ENCODE peak calls at places on chromosome 6, in four cellular contexts. One of them, this sample, is unnamed.

GRCh38 chr6:53410508-53411258 is 61.9 kb upstream of the ELOVL5 start:
- DNase-seq in mesendoderm: peak; percentile 52
- DNase-seq in K562: peak; percentile 74
- DNase-seq in neural progenitor cell: no peak
- DNase-seq in this sample: no peak

GRCh38 chr6:144145546-144145945 is 4.8 kb upstream of the STX11 start:
- DNase-seq in mesendoderm: no peak
- DNase-seq in K562: no peak
- DNase-seq in neural progenitor cell: no peak
- DNase-seq in this sample: no peak

GRCh38 chr6:149128489-149129145 is 188.9 kb upstream of the TAB2 start:
- DNase-seq in mesendoderm: peak; percentile 11
- DNase-seq in K562: peak; percentile 94
- DNase-seq in neural progenitor cell: no peak
- DNase-seq in this sample: no peak

GRCh38 chr6:104855507-104855906 is 4.2 kb downstream of the HACE1 start:
- DNase-seq in mesendoderm: no peak
- DNase-seq in K562: no peak
- DNase-seq in neural progenitor cell: no peak
- DNase-seq in this sample: no peak

GRCh38 chr6:118739976-118740771 is 88.8 kb upstream of the CEP85L start:
- DNase-seq in mesendoderm: no peak
- DNase-seq in K562: peak; percentile 45
- DNase-seq in neural progenitor cell: no peak
- DNase-seq in this sample: peak; percentile 26

GRCh38 chr6:15464211-15464725 is 198.6 kb downstream of the DTNBP1 start:
- DNase-seq in mesendoderm: peak; percentile 52
- DNase-seq in K562: peak; percentile 76
- DNase-seq in neural progenitor cell: peak; percentile 55
- DNase-seq in this sample: no peak

GRCh38 chr6:98839788-98840361 is 5.5 kb downstream of the POU3F2 start:
- DNase-seq in mesendoderm: peak; percentile 68
- DNase-seq in K562: peak; percentile 44
- DNase-seq in neural progenitor cell: peak; percentile 69
- DNase-seq in this sample: no peak

GRCh38 chr6:44715925-44716324 is 328.4 kb downstream of the CDC5L start:
- DNase-seq in mesendoderm: no peak
- DNase-seq in K562: no peak
- DNase-seq in neural progenitor cell: no peak
- DNase-seq in this sample: no peak

GRCh38 chr6:134870677-134871498 is 79.0 kb downstream of the ALDH8A1 start:
- DNase-seq in mesendoderm: no peak
- DNase-seq in K562: no peak
- DNase-seq in neural progenitor cell: no peak
- DNase-seq in this sample: peak; percentile 74

GRCh38 chr6:33840064-33840926 is 36.5 kb upstream of the MLN start:
- DNase-seq in mesendoderm: peak; percentile 96
- DNase-seq in K562: peak; percentile 94
- DNase-seq in neural progenitor cell: no peak
- DNase-seq in this sample: peak; percentile 96

GRCh38 chr6:52399511-52400315 is 20.4 kb upstream of the EFHC1 start:
- DNase-seq in mesendoderm: peak; percentile 78
- DNase-seq in K562: peak; percentile 69
- DNase-seq in neural progenitor cell: peak; percentile 77
- DNase-seq in this sample: peak; percentile 57

GRCh38 chr6:44661631-44662030 is 274.1 kb downstream of the CDC5L start:
- DNase-seq in mesendoderm: no peak
- DNase-seq in K562: no peak
- DNase-seq in neural progenitor cell: no peak
- DNase-seq in this sample: no peak

GRCh38 chr6:33668914-33669313 is 42.6 kb downstream of the UQCC2 start:
- DNase-seq in mesendoderm: peak; percentile 44
- DNase-seq in K562: peak; percentile 63
- DNase-seq in neural progenitor cell: no peak
- DNase-seq in this sample: peak; percentile 88

GRCh38 chr6:106783631-106784566 is 154.5 kb downstream of the QRSL1 start:
- DNase-seq in mesendoderm: peak; percentile 34
- DNase-seq in K562: no peak
- DNase-seq in neural progenitor cell: no peak
- DNase-seq in this sample: peak; percentile 77

GRCh38 chr6:37258716-37259115 is 772 bp upstream of the TMEM217 start:
- DNase-seq in mesendoderm: no peak
- DNase-seq in K562: no peak
- DNase-seq in neural progenitor cell: no peak
- DNase-seq in this sample: no peak
- H3K4me1 ChIP-seq in mesendoderm: no peaks in the 10 kb centered on the region
- H3K4me1 ChIP-seq in K562: peaks cover 7% of the 10 kb centered on the region
- H3K4me1 ChIP-seq in neural progenitor cell: no peaks in the 10 kb centered on the region
- H3K4me1 ChIP-seq in this sample: peaks cover 15% of the 10 kb centered on the region

GRCh38 chr6:157539421-157539822 is 158.4 kb downstream of the ZDHHC14 start:
- DNase-seq in mesendoderm: no peak
- DNase-seq in K562: no peak
- DNase-seq in neural progenitor cell: no peak
- DNase-seq in this sample: no peak

GRCh38 chr6:157542405-157542943 is 161.5 kb downstream of the ZDHHC14 start:
- DNase-seq in mesendoderm: no peak
- DNase-seq in K562: no peak
- DNase-seq in neural progenitor cell: no peak
- DNase-seq in this sample: no peak

GRCh38 chr6:157539900-157540752 is 159.1 kb downstream of the ZDHHC14 start:
- DNase-seq in mesendoderm: no peak
- DNase-seq in K562: no peak
- DNase-seq in neural progenitor cell: no peak
- DNase-seq in this sample: no peak

GRCh38 chr6:157538698-157539097 is 157.7 kb downstream of the ZDHHC14 start:
- DNase-seq in mesendoderm: no peak
- DNase-seq in K562: no peak
- DNase-seq in neural progenitor cell: no peak
- DNase-seq in this sample: no peak

GRCh38 chr6:157541618-157542404 is 160.8 kb downstream of the ZDHHC14 start:
- DNase-seq in mesendoderm: no peak
- DNase-seq in K562: no peak
- DNase-seq in neural progenitor cell: no peak
- DNase-seq in this sample: no peak
- H3K4me1 ChIP-seq in mesendoderm: no peaks in the 10 kb centered on the region
- H3K4me1 ChIP-seq in K562: peaks cover 9% of the 10 kb centered on the region
- H3K4me1 ChIP-seq in neural progenitor cell: peaks cover 9% of the 10 kb centered on the region
- H3K4me1 ChIP-seq in this sample: no peaks in the 10 kb centered on the region

GRCh38 chr6:109478848-109479624 is 4.0 kb downstream of the ZBTB24 start:
- DNase-seq in mesendoderm: no peak
- DNase-seq in K562: no peak
- DNase-seq in neural progenitor cell: no peak
- DNase-seq in this sample: no peak

GRCh38 chr6:109478222-109478805 is 4.7 kb downstream of the ZBTB24 start:
- DNase-seq in mesendoderm: no peak
- DNase-seq in K562: no peak
- DNase-seq in neural progenitor cell: no peak
- DNase-seq in this sample: no peak

GRCh38 chr6:109475625-109476024 is 7.4 kb downstream of the ZBTB24 start:
- DNase-seq in mesendoderm: no peak
- DNase-seq in K562: no peak
- DNase-seq in neural progenitor cell: no peak
- DNase-seq in this sample: no peak

GRCh38 chr6:109477184-109477583 is 5.8 kb downstream of the ZBTB24 start:
- DNase-seq in mesendoderm: no peak
- DNase-seq in K562: no peak
- DNase-seq in neural progenitor cell: no peak
- DNase-seq in this sample: no peak

DNA sequence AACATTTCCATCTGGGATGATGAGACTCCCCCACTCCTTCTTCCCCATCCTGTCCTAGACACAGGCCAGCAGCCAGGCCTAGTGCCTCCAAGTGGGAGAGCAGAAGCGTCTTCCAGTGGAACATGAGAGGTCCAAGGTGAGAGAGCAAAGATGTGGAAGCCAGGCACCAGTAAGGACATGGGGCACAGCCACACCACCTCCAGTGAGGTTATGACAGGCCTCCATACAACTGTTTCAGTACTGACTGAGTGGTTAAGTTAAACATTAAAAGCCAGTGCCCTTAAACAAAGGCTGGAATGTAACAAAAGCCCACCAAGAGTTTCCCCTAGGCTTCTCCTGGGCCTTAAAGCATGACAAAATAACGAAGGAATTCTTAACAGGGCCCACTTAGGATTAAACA is 5.3 kb downstream of the ZBTB24 start:
- DNase-seq in mesendoderm: peak; percentile 48
- DNase-seq in K562: no peak
- DNase-seq in neural progenitor cell: peak; percentile 61
- DNase-seq in this sample: no peak
- H3K4me1 ChIP-seq in mesendoderm: peaks cover 10% of the 10 kb centered on the region
- H3K4me1 ChIP-seq in K562: peaks cover 23% of the 10 kb centered on the region
- H3K4me1 ChIP-seq in neural progenitor cell: peaks cover 52% of the 10 kb centered on the region
- H3K4me1 ChIP-seq in this sample: peaks cover 18% of the 10 kb centered on the region

GRCh38 chr6:85672623-85673022 is 29.9 kb upstream of the SYNCRIP start:
- DNase-seq in mesendoderm: no peak
- DNase-seq in K562: peak; percentile 24
- DNase-seq in neural progenitor cell: no peak
- DNase-seq in this sample: no peak

GRCh38 chr6:85669735-85670194 is 27.1 kb upstream of the SYNCRIP start:
- DNase-seq in mesendoderm: peak; percentile 63
- DNase-seq in K562: no peak
- DNase-seq in neural progenitor cell: no peak
- DNase-seq in this sample: peak; percentile 97

GRCh38 chr6:85670573-85670972 is 27.9 kb upstream of the SYNCRIP start:
- DNase-seq in mesendoderm: no peak
- DNase-seq in K562: peak; percentile 41
- DNase-seq in neural progenitor cell: no peak
- DNase-seq in this sample: no peak

GRCh38 chr6:85673198-85674139 is 30.8 kb upstream of the SYNCRIP start:
- DNase-seq in mesendoderm: no peak
- DNase-seq in K562: peak; percentile 47
- DNase-seq in neural progenitor cell: no peak
- DNase-seq in this sample: no peak

DNA sequence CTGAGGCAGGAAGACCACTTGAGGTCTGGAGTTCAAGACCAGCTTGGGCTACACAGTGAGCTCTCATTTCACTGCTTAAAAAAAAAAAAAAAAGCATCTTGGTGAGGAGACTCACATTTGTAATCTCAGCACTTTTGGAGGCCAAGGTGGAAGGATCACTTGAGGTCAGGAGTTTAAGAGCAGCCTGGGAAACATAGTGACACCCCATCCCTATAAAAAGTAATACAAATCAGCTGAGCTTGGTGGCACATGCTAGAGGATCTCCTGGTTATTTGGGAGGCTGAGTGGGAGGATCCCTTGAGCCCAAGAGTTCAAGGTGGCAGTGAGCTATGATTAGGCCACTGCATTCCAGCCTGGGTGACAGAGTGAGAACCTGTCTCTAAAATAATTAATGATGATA is 29.4 kb upstream of the SYNCRIP start:
- DNase-seq in mesendoderm: peak; percentile 53
- DNase-seq in K562: peak; percentile 31
- DNase-seq in neural progenitor cell: no peak
- DNase-seq in this sample: no peak
- H3K4me1 ChIP-seq in mesendoderm: no peaks in the 10 kb centered on the region
- H3K4me1 ChIP-seq in K562: no peaks in the 10 kb centered on the region
- H3K4me1 ChIP-seq in neural progenitor cell: peaks cover 18% of the 10 kb centered on the region
- H3K4me1 ChIP-seq in this sample: peaks cover 19% of the 10 kb centered on the region